ENCODE peak calls at places on chromosomes 4 and X, in five cellular contexts. F is GM20000, K is right cardiac atrium, B is KBM-7, E is T-helper 2 cell. U is an unnamed sample.

GRCh38 chr4:8910822-8911310 is 39.2 kb upstream of the HMX1 start:
- DNase-seq in E (no peak), K (no peak), F (no peak), B (no peak), U (no peak)

GRCh38 chr4:6873792-6874461 is 35.7 kb upstream of the TBC1D14 start:
- DNase-seq in F (peak; percentile 75), E (peak; percentile 48), K (peak; percentile 85), B (peak; percentile 70), U (peak; percentile 58)

GRCh38 chr4:177554966-177555574 is 112.8 kb upstream of the AGA start:
- DNase-seq in E (no peak), K (no peak), F (peak; percentile 34), B (peak; percentile 42), U (no peak)

GRCh38 chr4:78962597-78963115 is 23.4 kb upstream of the PAQR3 start:
- DNase-seq in B (no peak), F (no peak), E (no peak), K (no peak), U (no peak)

GRCh38 chrX:47560179-47560830 is 700 bp upstream of the ARAF start:
- DNase-seq in E (no peak), F (no peak), K (no peak), B (no peak), U (no peak)

GRCh38 chr4:106766519-106766918 is 269.6 kb downstream of the DKK2 start:
- DNase-seq in K (no peak), E (no peak), B (no peak), F (no peak), U (no peak)

GRCh38 chr4:95255396-95256107 is 293.2 kb downstream of the UNC5C start:
- DNase-seq in F (no peak), B (no peak), E (no peak), K (no peak), U (no peak)

GRCh38 chr4:128286474-128287158 is 997 bp downstream of the PGRMC2 start:
- DNase-seq in B (peak; percentile 75), F (peak; percentile 56), E (peak; percentile 33), K (no peak), U (no peak)

GRCh38 chr4:83535945-83536648 is at the start of gene GPAT3:
- DNase-seq in B (peak; percentile 82), E (peak; percentile 64), K (peak; percentile 89), F (peak; percentile 48), U (peak; percentile 51)

GRCh38 chr4:78057135-78057599 is at the start of gene FRAS1:
- DNase-seq in E (no peak), B (peak; percentile 44), F (peak; percentile 27), K (peak; percentile 65), U (no peak)

GRCh38 chrX:136689441-136689840 is 41.5 kb downstream of the CD40LG start:
- DNase-seq in B (no peak), K (no peak), E (peak; percentile 29), F (no peak), U (no peak)

GRCh38 chrX:12974217-12974796 is 603 bp upstream of the TMSB4X start:
- DNase-seq in E (no peak), K (peak; percentile 88), B (peak; percentile 76), F (no peak), U (no peak)

GRCh38 chr4:43374352-43374751 is 481.8 kb downstream of the GRXCR1 start:
- DNase-seq in B (no peak), K (no peak), F (no peak), E (no peak), U (no peak)

GRCh38 chr4:184347251-184348239 is 126.8 kb downstream of the IRF2 start:
- DNase-seq in F (peak; percentile 73), E (no peak), K (peak; percentile 76), B (peak; percentile 93), U (no peak)

GRCh38 chr4:127586922-127587571 is 45.7 kb upstream of the INTU start:
- DNase-seq in B (peak; percentile 41), K (no peak), F (peak; percentile 25), E (no peak), U (no peak)

GRCh38 chrX:9141496-9141895 is 107.6 kb upstream of the FAM9B start:
- DNase-seq in B (no peak), K (no peak), F (no peak), E (no peak), U (no peak)

GRCh38 chrX:29090811-29091210 is 503.6 kb downstream of the IL1RAPL1 start:
- DNase-seq in F (no peak), E (no peak), K (no peak), B (peak; percentile 3), U (no peak)

GRCh38 chrX:151694661-151695582 is at the start of gene PRRG3:
- DNase-seq in E (no peak), B (no peak), F (no peak), K (peak; percentile 44), U (no peak)

GRCh38 chr4:124135409-124135813 is 577.1 kb downstream of the ANKRD50 start:
- DNase-seq in B (no peak), E (no peak), K (no peak), F (no peak), U (no peak)